ENCODE peak calls at places on chromosomes 16 and 17, in five cellular contexts. One of them, this sample, is unnamed.

GRCh38 chr17:57274162-57274561 is 17.8 kb downstream of the MSI2 start:
- DNase-seq in sciatic nerve: no peak
- DNase-seq in stromal cell of bone marrow: no peak
- DNase-seq in naive thymus-derived CD4-positive, alpha-beta T cell: no peak
- DNase-seq in stimulated activated CD8-positive, alpha-beta memory T cell treated with anti-CD3 and anti-CD28 coated beads, Interleukin-15, amount 100 ng/mL, for 24 hours: no peak
- DNase-seq in this sample: no peak

GRCh38 chr17:81631482-81631881 is 5.4 kb downstream of the NPLOC4 start:
- DNase-seq in stimulated activated CD8-positive, alpha-beta memory T cell treated with anti-CD3 and anti-CD28 coated beads, Interleukin-15, amount 100 ng/mL, for 24 hours: no peak
- DNase-seq in sciatic nerve: no peak
- DNase-seq in stromal cell of bone marrow: no peak
- DNase-seq in naive thymus-derived CD4-positive, alpha-beta T cell: no peak
- DNase-seq in this sample: no peak

GRCh38 chr17:36993227-36993626 is 44.5 kb downstream of the AATF start:
- DNase-seq in sciatic nerve: no peak
- DNase-seq in naive thymus-derived CD4-positive, alpha-beta T cell: no peak
- DNase-seq in stimulated activated CD8-positive, alpha-beta memory T cell treated with anti-CD3 and anti-CD28 coated beads, Interleukin-15, amount 100 ng/mL, for 24 hours: no peak
- DNase-seq in stromal cell of bone marrow: no peak
- DNase-seq in this sample: no peak

GRCh38 chr16:68375801-68376536 is 65.2 kb downstream of the PRMT7 start:
- DNase-seq in sciatic nerve: no peak
- DNase-seq in stimulated activated CD8-positive, alpha-beta memory T cell treated with anti-CD3 and anti-CD28 coated beads, Interleukin-15, amount 100 ng/mL, for 24 hours: no peak
- DNase-seq in stromal cell of bone marrow: no peak
- DNase-seq in naive thymus-derived CD4-positive, alpha-beta T cell: no peak
- DNase-seq in this sample: no peak

GRCh38 chr17:17416400-17417360 is 60.1 kb upstream of the MED9 start:
- DNase-seq in stimulated activated CD8-positive, alpha-beta memory T cell treated with anti-CD3 and anti-CD28 coated beads, Interleukin-15, amount 100 ng/mL, for 24 hours: no peak
- DNase-seq in stromal cell of bone marrow: peak
- DNase-seq in sciatic nerve: no peak
- DNase-seq in naive thymus-derived CD4-positive, alpha-beta T cell: peak
- DNase-seq in this sample: peak

GRCh38 chr17:15941781-15942180 is 3.1 kb upstream of the ADORA2B start:
- DNase-seq in stromal cell of bone marrow: no peak
- DNase-seq in naive thymus-derived CD4-positive, alpha-beta T cell: no peak
- DNase-seq in sciatic nerve: no peak
- DNase-seq in stimulated activated CD8-positive, alpha-beta memory T cell treated with anti-CD3 and anti-CD28 coated beads, Interleukin-15, amount 100 ng/mL, for 24 hours: no peak
- DNase-seq in this sample: no peak

GRCh38 chr16:78237346-78237745 is 137.9 kb downstream of the WWOX start:
- DNase-seq in stromal cell of bone marrow: no peak
- DNase-seq in stimulated activated CD8-positive, alpha-beta memory T cell treated with anti-CD3 and anti-CD28 coated beads, Interleukin-15, amount 100 ng/mL, for 24 hours: no peak
- DNase-seq in sciatic nerve: no peak
- DNase-seq in naive thymus-derived CD4-positive, alpha-beta T cell: no peak
- DNase-seq in this sample: no peak

GRCh38 chr17:33297643-33298042 is 4.5 kb upstream of the ASIC2 start:
- DNase-seq in stromal cell of bone marrow: no peak
- DNase-seq in stimulated activated CD8-positive, alpha-beta memory T cell treated with anti-CD3 and anti-CD28 coated beads, Interleukin-15, amount 100 ng/mL, for 24 hours: no peak
- DNase-seq in sciatic nerve: no peak
- DNase-seq in naive thymus-derived CD4-positive, alpha-beta T cell: no peak
- DNase-seq in this sample: no peak

GRCh38 chr16:85549766-85550421 is 63.2 kb upstream of the GSE1 start:
- DNase-seq in naive thymus-derived CD4-positive, alpha-beta T cell: no peak
- DNase-seq in stimulated activated CD8-positive, alpha-beta memory T cell treated with anti-CD3 and anti-CD28 coated beads, Interleukin-15, amount 100 ng/mL, for 24 hours: no peak
- DNase-seq in sciatic nerve: no peak
- DNase-seq in stromal cell of bone marrow: no peak
- DNase-seq in this sample: no peak